ENCODE peak calls at places on chromosome X, in four cellular contexts. S, K, T and U are unnamed samples.

GRCh38 chrX:146264763-146265375 is 447.2 kb downstream of the SLITRK2 start:
- DNase-seq in S (no peak), K (no peak), T (no peak), U (no peak)

GRCh38 chrX:130058667-130059066 is 51.6 kb downstream of the ELF4 start:
- DNase-seq in S (no peak), K (no peak), T (no peak), U (no peak)

GRCh38 chrX:48919947-48920712 is 1.3 kb upstream of the PIM2 start:
- DNase-seq in S (no peak), K (no peak), T (no peak), U (no peak)

GRCh38 chrX:15334561-15334960 is 762 bp downstream of the PIGA start:
- DNase-seq in S (no peak), K (peak), T (peak), U (no peak)

GRCh38 chrX:123720486-123720885 is 12.4 kb downstream of the THOC2 start:
- DNase-seq in S (no peak), K (peak), T (no peak), U (no peak)

GRCh38 chrX:153526040-153526439 is 8.6 kb downstream of the ATP2B3 start:
- DNase-seq in S (no peak), K (no peak), T (no peak), U (no peak)

GRCh38 chrX:57134702-57135101 is 2.5 kb downstream of the SPIN2A start:
- DNase-seq in S (no peak), K (peak), T (no peak), U (no peak)

GRCh38 chrX:67555578-67556203 is 11.9 kb downstream of the AR start:
- DNase-seq in S (no peak), K (peak), T (peak), U (no peak)

GRCh38 chrX:1598876-1599790 is 7.7 kb downstream of the AKAP17A start:
- DNase-seq in S (no peak), K (no peak), T (no peak), U (no peak)

GRCh38 chrX:10570601-10571000 is 49.8 kb downstream of the MID1 start:
- DNase-seq in S (no peak), K (no peak), T (peak), U (no peak)

GRCh38 chrX:140765043-140765784 is 55.7 kb downstream of the LINC00632 start:
- DNase-seq in S (peak), K (peak), T (peak), U (no peak)

GRCh38 chrX:154439841-154440240 is 2.9 kb downstream of the GDI1 start:
- DNase-seq in S (no peak), K (no peak), T (no peak), U (no peak)

GRCh38 chrX:65581661-65582339 is 47.2 kb upstream of the LAS1L start:
- DNase-seq in S (peak), K (peak), T (peak), U (no peak)

DNA sequence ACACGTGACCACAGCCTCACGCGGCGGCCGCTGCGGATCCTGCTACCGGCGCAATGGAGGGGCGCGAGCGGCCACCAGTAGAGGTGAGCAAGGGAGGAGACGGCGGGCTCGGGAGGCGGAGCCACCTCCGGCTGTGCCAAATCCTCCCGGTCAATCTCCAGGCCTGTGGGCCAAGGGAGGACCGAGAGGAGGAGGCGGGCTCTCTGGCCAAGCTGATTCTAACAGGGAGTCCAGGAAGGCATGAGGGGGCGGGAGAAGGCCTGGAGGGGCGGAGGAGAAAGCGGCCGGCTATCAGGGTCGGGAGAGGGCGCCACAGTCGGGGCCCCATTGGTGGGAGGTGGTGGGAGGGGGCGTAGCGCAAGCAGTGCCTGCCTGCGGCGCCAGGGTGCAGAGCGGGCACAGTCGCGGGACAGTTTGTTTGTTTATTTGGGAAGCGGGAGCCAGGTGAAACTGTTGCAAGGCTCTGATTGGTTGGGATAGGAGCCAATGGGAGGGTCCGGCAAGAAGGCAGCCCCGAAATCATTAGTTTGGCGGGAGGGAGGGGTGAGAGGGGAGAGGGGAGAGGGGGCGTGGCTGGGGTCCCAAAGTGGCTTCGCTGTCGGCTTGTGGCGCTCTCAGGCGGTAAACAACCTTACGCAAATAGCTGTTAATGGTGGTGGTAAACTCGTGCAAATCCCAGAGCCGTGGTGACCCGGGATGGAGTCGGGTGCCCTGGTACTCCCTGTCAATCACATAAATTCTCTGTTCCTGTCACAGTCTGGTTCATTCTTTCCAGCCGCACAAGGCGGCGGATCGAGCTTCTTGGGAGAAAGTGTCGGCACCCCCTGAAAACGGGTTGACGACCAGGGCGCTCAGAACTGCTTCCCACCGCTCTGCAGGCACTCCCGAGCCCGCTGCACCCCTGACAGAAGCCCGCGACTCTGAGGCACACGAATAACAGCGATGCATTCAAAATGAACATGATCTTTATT is at the start of gene IRS4:
- DNase-seq in S (no peak), K (peak), T (peak), U (no peak)
- TF ChIP-seq CTCF in S (no peak), K (no peak), T (no peak), U (no peak)

GRCh38 chrX:34881671-34882070 is 60.9 kb upstream of the FAM47B start:
- DNase-seq in S (no peak), K (no peak), T (no peak), U (no peak)
- H3K4me3 ChIP-seq in S (no peak), K (no peak), T (no peak), U (no peak)

DNA sequence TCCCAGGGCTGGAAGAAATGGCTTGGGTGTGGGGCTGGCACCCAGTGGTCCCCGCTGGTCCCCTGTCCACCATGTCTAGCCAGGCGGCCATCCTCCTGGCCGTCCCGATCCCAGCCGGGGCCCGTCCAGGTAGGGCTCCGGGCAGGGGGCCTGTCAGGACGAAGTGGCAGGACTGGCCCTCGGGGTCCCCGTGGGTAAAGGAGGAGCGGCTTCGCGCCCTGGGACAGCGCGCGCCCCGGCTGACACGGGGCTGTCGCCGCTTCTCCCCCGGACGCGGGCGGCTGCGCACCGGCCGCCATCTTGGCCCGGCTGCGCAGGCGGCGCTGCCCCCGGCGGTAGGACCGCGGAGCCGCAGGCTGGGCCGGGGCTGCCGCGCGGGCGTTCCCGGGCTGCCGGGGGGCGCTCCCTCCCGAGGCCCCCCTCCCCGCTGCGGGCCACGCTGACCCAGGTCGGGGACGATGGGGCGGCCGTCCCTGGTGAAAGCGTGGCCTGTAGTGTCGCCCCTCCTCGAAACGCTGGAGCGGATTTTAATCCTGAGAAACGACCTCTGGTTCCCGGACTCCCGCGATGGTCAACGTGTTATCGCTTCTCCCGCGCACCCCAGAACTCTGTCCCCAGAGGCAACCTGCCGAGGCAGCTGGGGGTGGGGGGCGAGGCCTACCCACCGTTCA is 60.4 kb upstream of the BCOR start:
- DNase-seq in S (no peak), K (peak), T (peak), U (no peak)
- TF ChIP-seq CTCF in S (no peak), K (peak), T (no peak), U (peak)

GRCh38 chrX:119273807-119274192 is 37.7 kb downstream of the PGRMC1 start:
- DNase-seq in S (no peak), K (no peak), T (no peak), U (no peak)

DNA sequence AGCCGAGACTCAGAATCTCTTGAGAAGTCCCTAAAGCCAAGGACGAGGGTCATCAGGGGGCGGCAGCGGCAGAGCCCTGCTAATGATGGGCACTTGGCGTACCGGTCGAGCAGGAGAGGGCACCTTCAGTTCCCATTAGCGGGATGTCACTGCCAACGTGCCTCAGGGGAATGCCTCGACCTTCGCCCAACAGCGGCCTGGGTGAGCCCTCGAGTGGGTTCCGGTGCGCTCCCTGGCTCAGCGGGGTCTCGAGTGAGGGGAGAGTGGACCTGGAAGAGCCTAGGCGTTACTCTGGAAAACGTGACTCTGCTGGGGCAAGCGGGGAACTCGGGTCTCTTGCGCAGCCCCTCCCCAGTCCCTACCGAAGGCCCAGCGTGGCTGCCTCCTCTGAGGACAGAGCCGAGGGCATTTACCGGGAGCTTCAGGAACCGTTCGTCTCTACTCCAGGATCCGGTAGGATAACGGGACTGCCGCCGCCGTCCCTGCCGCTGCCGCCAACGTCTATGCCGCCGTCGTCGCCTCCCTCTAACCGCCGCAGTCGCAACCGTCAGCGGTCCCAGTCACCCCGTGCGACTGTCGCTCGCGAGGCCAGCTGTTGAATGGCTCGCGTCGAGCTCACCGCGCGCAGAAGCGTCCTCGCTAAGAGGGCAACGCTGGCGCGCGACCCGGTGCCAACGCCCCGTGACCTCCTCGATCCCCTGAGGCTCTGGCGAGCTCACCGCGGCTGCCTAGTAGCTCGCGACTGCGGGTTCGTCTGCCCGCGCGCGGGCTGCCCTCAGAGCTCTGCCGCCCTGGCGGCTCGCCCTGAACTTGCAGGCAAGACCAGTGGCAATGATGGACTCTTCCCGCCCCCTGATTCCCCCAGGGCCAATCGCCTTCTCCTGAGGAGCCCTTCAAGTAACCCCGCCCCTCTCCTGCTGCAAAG is 37.1 kb downstream of the PGRMC1 start:
- DNase-seq in S (peak), K (no peak), T (peak), U (no peak)
- H3K4me3 ChIP-seq in S (peak), K (no peak), T (peak), U (peak)